ENCODE peak calls at places on chromosomes 7 and 10, in five cellular contexts. One of them, this sample, is unnamed.

GRCh38 chr7:15561840-15562239 is at the start of gene AGMO:
- DNase-seq in dermis blood vessel endothelial cell: peak
- DNase-seq in NCI-H1417: no peak
- DNase-seq in mesothelial cell of epicardium: no peak
- DNase-seq in body of pancreas: peak
- DNase-seq in this sample: peak

GRCh38 chr7:45292481-45292880 is 134.9 kb downstream of the RAMP3 start:
- DNase-seq in NCI-H1417: no peak
- DNase-seq in mesothelial cell of epicardium: no peak
- DNase-seq in body of pancreas: no peak
- DNase-seq in dermis blood vessel endothelial cell: no peak
- DNase-seq in this sample: no peak

GRCh38 chr7:16982640-16983103 is 100.9 kb upstream of the AGR3 start:
- DNase-seq in mesothelial cell of epicardium: no peak
- DNase-seq in dermis blood vessel endothelial cell: peak
- DNase-seq in body of pancreas: peak
- DNase-seq in NCI-H1417: no peak
- DNase-seq in this sample: peak

GRCh38 chr7:55026867-55027490 is 8.2 kb downstream of the EGFR start:
- DNase-seq in dermis blood vessel endothelial cell: no peak
- DNase-seq in mesothelial cell of epicardium: no peak
- DNase-seq in NCI-H1417: no peak
- DNase-seq in body of pancreas: no peak
- DNase-seq in this sample: no peak

GRCh38 chr7:2972531-2973161 is 71.0 kb downstream of the CARD11 start:
- DNase-seq in body of pancreas: no peak
- DNase-seq in NCI-H1417: no peak
- DNase-seq in mesothelial cell of epicardium: peak
- DNase-seq in dermis blood vessel endothelial cell: no peak
- DNase-seq in this sample: no peak

GRCh38 chr10:94443052-94443451 is 40.7 kb downstream of the TBC1D12 start:
- DNase-seq in body of pancreas: no peak
- DNase-seq in mesothelial cell of epicardium: no peak
- DNase-seq in NCI-H1417: no peak
- DNase-seq in dermis blood vessel endothelial cell: no peak
- DNase-seq in this sample: no peak

GRCh38 chr7:127976056-127976455 is 55.2 kb downstream of the LRRC4 start:
- DNase-seq in mesothelial cell of epicardium: no peak
- DNase-seq in dermis blood vessel endothelial cell: peak
- DNase-seq in body of pancreas: no peak
- DNase-seq in NCI-H1417: no peak
- DNase-seq in this sample: no peak

GRCh38 chr10:27716521-27716920 is 29.1 kb downstream of the MKX start:
- DNase-seq in dermis blood vessel endothelial cell: no peak
- DNase-seq in NCI-H1417: no peak
- DNase-seq in body of pancreas: no peak
- DNase-seq in mesothelial cell of epicardium: no peak
- DNase-seq in this sample: no peak

GRCh38 chr7:19117081-19117869 is at the start of gene TWIST1:
- DNase-seq in NCI-H1417: peak
- DNase-seq in dermis blood vessel endothelial cell: peak
- DNase-seq in body of pancreas: peak
- DNase-seq in mesothelial cell of epicardium: peak
- DNase-seq in this sample: no peak

GRCh38 chr10:53434413-53434812 is 661.8 kb upstream of the MBL2 start:
- DNase-seq in mesothelial cell of epicardium: no peak
- DNase-seq in NCI-H1417: no peak
- DNase-seq in body of pancreas: no peak
- DNase-seq in dermis blood vessel endothelial cell: no peak
- DNase-seq in this sample: no peak

GRCh38 chr10:109348324-109348723 is 575.0 kb downstream of the XPNPEP1 start:
- DNase-seq in mesothelial cell of epicardium: no peak
- DNase-seq in body of pancreas: no peak
- DNase-seq in dermis blood vessel endothelial cell: no peak
- DNase-seq in NCI-H1417: no peak
- DNase-seq in this sample: no peak

GRCh38 chr7:24732646-24733413 is 24.4 kb downstream of the GSDME start:
- DNase-seq in dermis blood vessel endothelial cell: peak
- DNase-seq in mesothelial cell of epicardium: no peak
- DNase-seq in NCI-H1417: no peak
- DNase-seq in body of pancreas: no peak
- DNase-seq in this sample: no peak

GRCh38 chr7:4249241-4249640 is 432.9 kb upstream of the FOXK1 start:
- DNase-seq in NCI-H1417: no peak
- DNase-seq in body of pancreas: no peak
- DNase-seq in dermis blood vessel endothelial cell: no peak
- DNase-seq in mesothelial cell of epicardium: no peak
- DNase-seq in this sample: no peak

GRCh38 chr10:90777614-90778013 is 80.2 kb downstream of the HTR7 start:
- DNase-seq in NCI-H1417: no peak
- DNase-seq in body of pancreas: peak
- DNase-seq in mesothelial cell of epicardium: no peak
- DNase-seq in dermis blood vessel endothelial cell: no peak
- DNase-seq in this sample: no peak

GRCh38 chr10:92689663-92690210 is at the start of gene HHEX:
- DNase-seq in dermis blood vessel endothelial cell: peak
- DNase-seq in NCI-H1417: no peak
- DNase-seq in mesothelial cell of epicardium: no peak
- DNase-seq in body of pancreas: peak
- DNase-seq in this sample: peak

GRCh38 chr7:5420841-5421625 is 2.6 kb downstream of the TNRC18 start:
- DNase-seq in dermis blood vessel endothelial cell: peak
- DNase-seq in mesothelial cell of epicardium: peak
- DNase-seq in NCI-H1417: peak
- DNase-seq in body of pancreas: peak
- DNase-seq in this sample: no peak

GRCh38 chr10:86668297-86669165 is at the start of gene LDB3:
- DNase-seq in dermis blood vessel endothelial cell: no peak
- DNase-seq in NCI-H1417: peak
- DNase-seq in body of pancreas: no peak
- DNase-seq in mesothelial cell of epicardium: no peak
- DNase-seq in this sample: peak

GRCh38 chr10:69375307-69376151 is 41.2 kb downstream of the TACR2 start:
- DNase-seq in dermis blood vessel endothelial cell: no peak
- DNase-seq in body of pancreas: peak
- DNase-seq in NCI-H1417: no peak
- DNase-seq in mesothelial cell of epicardium: no peak
- DNase-seq in this sample: no peak

GRCh38 chr10:30052062-30052461 is 7.3 kb downstream of the JCAD start:
- DNase-seq in body of pancreas: no peak
- DNase-seq in mesothelial cell of epicardium: no peak
- DNase-seq in dermis blood vessel endothelial cell: no peak
- DNase-seq in NCI-H1417: no peak
- DNase-seq in this sample: no peak

GRCh38 chr7:16649196-16649595 is 3.2 kb downstream of the BZW2 start:
- DNase-seq in body of pancreas: no peak
- DNase-seq in dermis blood vessel endothelial cell: peak
- DNase-seq in NCI-H1417: no peak
- DNase-seq in mesothelial cell of epicardium: no peak
- DNase-seq in this sample: no peak

GRCh38 chr7:121294448-121294992 is 34.3 kb upstream of the WNT16 start:
- DNase-seq in mesothelial cell of epicardium: no peak
- DNase-seq in NCI-H1417: no peak
- DNase-seq in body of pancreas: no peak
- DNase-seq in dermis blood vessel endothelial cell: no peak
- DNase-seq in this sample: no peak

GRCh38 chr7:22858640-22859561 is 36.3 kb upstream of the TOMM7 start:
- DNase-seq in mesothelial cell of epicardium: no peak
- DNase-seq in body of pancreas: peak
- DNase-seq in NCI-H1417: no peak
- DNase-seq in dermis blood vessel endothelial cell: peak
- DNase-seq in this sample: no peak

GRCh38 chr10:45513586-45513985 is 139.6 kb downstream of the ALOX5 start:
- DNase-seq in dermis blood vessel endothelial cell: no peak
- DNase-seq in body of pancreas: no peak
- DNase-seq in NCI-H1417: no peak
- DNase-seq in mesothelial cell of epicardium: no peak
- DNase-seq in this sample: no peak

GRCh38 chr7:36391436-36392198 is 2.0 kb downstream of the ANLN start:
- DNase-seq in body of pancreas: no peak
- DNase-seq in dermis blood vessel endothelial cell: peak
- DNase-seq in mesothelial cell of epicardium: no peak
- DNase-seq in NCI-H1417: peak
- DNase-seq in this sample: no peak